ENCODE peak calls at places on chromosomes 5 and 9, in eight cellular contexts. O, L, Q, H, J, P, F and A are unnamed samples.

GRCh38 chr9:113715086-113715485 is 161.0 kb upstream of the ZNF618 start:
- DNase-seq in O (no peak), P (no peak), H (no peak), Q (no peak), L (no peak), F (peak; percentile 32), J (peak; percentile 1), A (peak; percentile 73)

GRCh38 chr5:138457532-138458275 is 7.6 kb upstream of the EGR1 start:
- DNase-seq in H (no peak), P (no peak), J (no peak), O (peak; percentile 64), Q (no peak), L (no peak), F (no peak), A (no peak)

GRCh38 chr9:108662935-108663334 is 192.9 kb downstream of the ACTL7B start:
- DNase-seq in J (no peak), H (no peak), L (no peak), O (no peak), F (no peak), Q (no peak), P (no peak), A (no peak)

GRCh38 chr5:126043684-126044083 is 379.5 kb upstream of the GRAMD2B start:
- DNase-seq in P (no peak), O (no peak), L (no peak), F (no peak), H (no peak), J (peak; percentile 72), Q (no peak), A (no peak)

GRCh38 chr5:80206282-80206681 is 49.6 kb downstream of the SERINC5 start:
- DNase-seq in H (no peak), P (no peak), Q (no peak), J (peak; percentile 41), O (no peak), L (no peak), F (no peak), A (no peak)

GRCh38 chr9:114789006-114789405 is 16.8 kb downstream of the TNFSF15 start:
- DNase-seq in F (no peak), L (no peak), P (no peak), H (no peak), O (no peak), Q (no peak), J (no peak), A (no peak)

GRCh38 chr5:159033351-159033657 is 66.4 kb downstream of the EBF1 start:
- DNase-seq in F (no peak), P (no peak), O (no peak), H (no peak), L (no peak), J (peak; percentile 38), Q (no peak), A (no peak)

GRCh38 chr5:68187268-68188055 is 28.1 kb upstream of the PIK3R1 start:
- DNase-seq in O (peak; percentile 74), L (peak; percentile 10), P (no peak), F (peak; percentile 85), Q (no peak), J (peak; percentile 18), H (no peak), A (no peak)

GRCh38 chr9:91408475-91408874 is 15.2 kb downstream of the NFIL3 start:
- DNase-seq in F (no peak), Q (no peak), J (peak; percentile 50), P (no peak), H (no peak), O (no peak), L (no peak), A (no peak)

GRCh38 chr9:106921341-106921899 is 58.5 kb downstream of the ZNF462 start:
- DNase-seq in O (no peak), L (peak; percentile 92), F (peak; percentile 60), H (peak; percentile 32), Q (no peak), P (peak; percentile 90), J (peak; percentile 90), A (no peak)

GRCh38 chr5:67723873-67724272 is 491.7 kb upstream of the PIK3R1 start:
- DNase-seq in J (no peak), P (no peak), H (no peak), O (no peak), L (no peak), Q (no peak), F (no peak), A (no peak)

GRCh38 chr5:149371296-149371962 is 7.7 kb downstream of the IL17B start:
- DNase-seq in O (peak; percentile 85), P (peak; percentile 73), F (peak; percentile 92), H (peak; percentile 65), J (peak; percentile 60), Q (peak; percentile 35), L (peak; percentile 74), A (peak; percentile 59)

GRCh38 chr9:9846538-9846937 is 766.3 kb downstream of the PTPRD start:
- DNase-seq in P (peak; percentile 89), J (no peak), O (no peak), Q (no peak), H (no peak), L (no peak), F (no peak), A (no peak)

GRCh38 chr9:32738501-32739172 is 44.7 kb upstream of the TMEM215 start:
- DNase-seq in F (no peak), O (no peak), J (no peak), L (no peak), Q (no peak), H (no peak), P (no peak), A (no peak)

GRCh38 chr9:127612993-127613954 is 1.2 kb downstream of the STXBP1 start:
- DNase-seq in P (no peak), L (peak; percentile 52), H (peak; percentile 35), Q (peak; percentile 68), F (peak; percentile 84), J (peak; percentile 71), O (peak; percentile 89), A (peak; percentile 56)

GRCh38 chr9:120348951-120349429 is 231.0 kb downstream of the CDK5RAP2 start:
- DNase-seq in J (peak; percentile 49), L (peak; percentile 73), F (peak; percentile 88), H (no peak), O (no peak), P (no peak), Q (no peak), A (peak; percentile 28)

GRCh38 chr9:20315672-20316071 is 306.6 kb downstream of the MLLT3 start:
- DNase-seq in F (no peak), O (no peak), H (no peak), L (no peak), P (no peak), Q (no peak), J (peak; percentile 56), A (peak; percentile 71)

GRCh38 chr5:98921947-98922508 is 6.8 kb downstream of the CHD1 start:
- DNase-seq in P (no peak), Q (no peak), F (no peak), H (no peak), L (no peak), O (peak; percentile 34), J (no peak), A (no peak)

GRCh38 chr5:43066231-43066798 is 26.2 kb upstream of the ANXA2R start:
- DNase-seq in P (peak; percentile 91), L (peak; percentile 85), O (peak; percentile 89), H (peak; percentile 83), F (peak; percentile 89), J (peak; percentile 84), Q (no peak), A (peak; percentile 66)

GRCh38 chr5:5784114-5784513 is 361.6 kb downstream of the ICE1 start:
- DNase-seq in J (no peak), L (no peak), Q (no peak), F (no peak), P (no peak), O (no peak), H (no peak), A (no peak)

GRCh38 chr5:66138572-66139116 is 5.5 kb upstream of the SREK1 start:
- DNase-seq in P (no peak), J (no peak), F (no peak), Q (no peak), O (no peak), L (no peak), H (no peak), A (no peak)

GRCh38 chr5:59062986-59063683 is 480.3 kb downstream of the RAB3C start:
- DNase-seq in H (no peak), O (no peak), J (no peak), L (no peak), P (no peak), Q (no peak), F (no peak), A (no peak)

GRCh38 chr9:118222375-118222774 is 518.2 kb downstream of the TLR4 start:
- DNase-seq in L (peak; percentile 14), Q (no peak), J (peak; percentile 8), H (no peak), O (no peak), F (peak; percentile 74), P (no peak), A (peak; percentile 32)

GRCh38 chr5:134141346-134142050 is 27.0 kb downstream of the TCF7 start:
- DNase-seq in P (no peak), Q (no peak), J (peak; percentile 33), H (peak; percentile 26), O (no peak), L (no peak), F (peak; percentile 55), A (no peak)

GRCh38 chr5:159139787-159140186 is 40.1 kb upstream of the EBF1 start:
- DNase-seq in F (no peak), P (no peak), L (no peak), O (no peak), J (no peak), Q (no peak), H (no peak), A (no peak)

GRCh38 chr9:104775574-104775936 is 11.6 kb downstream of the NIPSNAP3B start:
- DNase-seq in L (no peak), H (no peak), O (no peak), F (no peak), Q (no peak), P (peak; percentile 30), J (no peak), A (no peak)
- H3K4me3 ChIP-seq in L (no peak overlapping the region), H (no peak overlapping the region), O (no peak overlapping the region), F (no peak overlapping the region), Q (no peak overlapping the region), P (no peak overlapping the region), J (no peak overlapping the region), A (no peak overlapping the region)

GRCh38 chr5:178983728-178984127 is 11.4 kb downstream of the GRM6 start:
- DNase-seq in O (no peak), H (no peak), P (no peak), L (no peak), F (no peak), J (no peak), Q (no peak), A (no peak)
- H3K9me3 ChIP-seq in O (peaks cover 49% of the 10 kb centered on the region), H (no peaks in the 10 kb centered on the region), P (no peaks in the 10 kb centered on the region), L (no peaks in the 10 kb centered on the region), F (peaks cover 34% of the 10 kb centered on the region), J (peaks cover 42% of the 10 kb centered on the region), Q (peaks cover under 1% of the 10 kb centered on the region), A (peaks cover 9% of the 10 kb centered on the region)

DNA sequence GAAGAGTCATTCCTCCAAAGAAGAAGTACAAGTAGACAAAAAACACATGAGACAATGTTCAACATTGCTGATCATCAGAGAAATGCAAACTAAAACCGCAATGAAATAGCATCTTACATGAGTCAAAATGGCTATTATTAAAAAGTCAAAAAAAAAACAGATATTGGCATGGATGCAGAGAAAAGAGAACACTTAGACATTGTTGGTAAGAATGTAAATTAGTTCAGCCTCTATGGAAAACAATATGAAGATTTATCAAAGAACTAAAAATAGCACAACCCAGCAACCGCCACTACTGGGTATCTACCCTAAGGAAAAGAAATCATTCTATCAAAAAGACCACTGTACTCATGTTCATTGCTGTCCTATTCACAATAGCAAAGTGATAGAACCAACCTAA is 157.5 kb downstream of the CHSY3 start:
- DNase-seq in P (no peak), L (no peak), O (no peak), H (no peak), F (no peak), J (no peak), Q (no peak), A (no peak)
- H3K27me3 ChIP-seq in P (no peaks in the 10 kb centered on the region), L (no peaks in the 10 kb centered on the region), O (no peaks in the 10 kb centered on the region), H (no peaks in the 10 kb centered on the region), F (no peaks in the 10 kb centered on the region), J (no peaks in the 10 kb centered on the region), Q (no peaks in the 10 kb centered on the region), A (no peaks in the 10 kb centered on the region)

GRCh38 chr5:55485073-55485472 is 49.7 kb downstream of the PLPP1 start:
- DNase-seq in F (peak; percentile 60), J (no peak), Q (no peak), H (no peak), P (no peak), O (no peak), L (no peak), A (no peak)
- H3K4me3 ChIP-seq in F (peak overlapping the region; percentile 9), J (no peak overlapping the region), Q (no peak overlapping the region), H (no peak overlapping the region), P (no peak overlapping the region), O (no peak overlapping the region), L (no peak overlapping the region), A (no peak overlapping the region)